ENCODE peak calls at places on chromosome 6, in five cellular contexts. One of them, this sample, is unnamed.

GRCh38 chr6:114169763-114170162 is 173.1 kb downstream of the HS3ST5 start:
- DNase-seq in HCT116: no peak
- DNase-seq in SK-N-SH: no peak
- DNase-seq in OCI-LY7: no peak
- DNase-seq in hepatocyte: no peak
- DNase-seq in this sample: no peak

GRCh38 chr6:168956884-168957730 is 296.5 kb downstream of the THBS2 start:
- DNase-seq in HCT116: peak; percentile 54
- DNase-seq in SK-N-SH: peak; percentile 77
- DNase-seq in OCI-LY7: peak; percentile 49
- DNase-seq in hepatocyte: peak; percentile 85
- DNase-seq in this sample: peak; percentile 58

GRCh38 chr6:28167068-28167467 is 25.4 kb downstream of the ZKSCAN8 start:
- DNase-seq in HCT116: no peak
- DNase-seq in SK-N-SH: no peak
- DNase-seq in OCI-LY7: no peak
- DNase-seq in hepatocyte: no peak
- DNase-seq in this sample: peak; percentile 59

GRCh38 chr6:165568326-165568725 is 94.7 kb downstream of the PDE10A start:
- DNase-seq in HCT116: no peak
- DNase-seq in SK-N-SH: no peak
- DNase-seq in OCI-LY7: no peak
- DNase-seq in hepatocyte: no peak
- DNase-seq in this sample: no peak

GRCh38 chr6:3324262-3324942 is 65.7 kb downstream of the PSMG4 start:
- DNase-seq in HCT116: no peak
- DNase-seq in SK-N-SH: no peak
- DNase-seq in OCI-LY7: no peak
- DNase-seq in hepatocyte: peak; percentile 51
- DNase-seq in this sample: peak; percentile 87

GRCh38 chr6:89936177-89936576 is 41.9 kb downstream of the GJA10 start:
- DNase-seq in HCT116: no peak
- DNase-seq in SK-N-SH: no peak
- DNase-seq in OCI-LY7: no peak
- DNase-seq in hepatocyte: no peak
- DNase-seq in this sample: no peak

GRCh38 chr6:82178084-82178758 is 69.3 kb downstream of the IBTK start:
- DNase-seq in HCT116: no peak
- DNase-seq in SK-N-SH: peak; percentile 19
- DNase-seq in OCI-LY7: no peak
- DNase-seq in hepatocyte: no peak
- DNase-seq in this sample: peak; percentile 41

GRCh38 chr6:5942591-5942990 is 64.1 kb downstream of the NRN1 start:
- DNase-seq in HCT116: no peak
- DNase-seq in SK-N-SH: no peak
- DNase-seq in OCI-LY7: no peak
- DNase-seq in hepatocyte: no peak
- DNase-seq in this sample: no peak

GRCh38 chr6:165060636-165061190 is 248.7 kb downstream of the C6orf118 start:
- DNase-seq in HCT116: no peak
- DNase-seq in SK-N-SH: no peak
- DNase-seq in OCI-LY7: no peak
- DNase-seq in hepatocyte: no peak
- DNase-seq in this sample: peak; percentile 66

GRCh38 chr6:166728884-166729530 is 102.0 kb upstream of the RPS6KA2 start:
- DNase-seq in HCT116: no peak
- DNase-seq in SK-N-SH: no peak
- DNase-seq in OCI-LY7: no peak
- DNase-seq in hepatocyte: no peak
- DNase-seq in this sample: no peak

GRCh38 chr6:41229716-41230115 is 1.6 kb downstream of the TREML4 start:
- DNase-seq in HCT116: no peak
- DNase-seq in SK-N-SH: no peak
- DNase-seq in OCI-LY7: no peak
- DNase-seq in hepatocyte: no peak
- DNase-seq in this sample: no peak
- H3K9me2 ChIP-seq in HCT116: no peaks in the 10 kb centered on the region
- H3K9me2 ChIP-seq in SK-N-SH: no peaks in the 10 kb centered on the region
- H3K9me2 ChIP-seq in OCI-LY7: no peaks in the 10 kb centered on the region
- H3K9me2 ChIP-seq in hepatocyte: no peaks in the 10 kb centered on the region
- H3K9me2 ChIP-seq in this sample: no peaks in the 10 kb centered on the region

DNA sequence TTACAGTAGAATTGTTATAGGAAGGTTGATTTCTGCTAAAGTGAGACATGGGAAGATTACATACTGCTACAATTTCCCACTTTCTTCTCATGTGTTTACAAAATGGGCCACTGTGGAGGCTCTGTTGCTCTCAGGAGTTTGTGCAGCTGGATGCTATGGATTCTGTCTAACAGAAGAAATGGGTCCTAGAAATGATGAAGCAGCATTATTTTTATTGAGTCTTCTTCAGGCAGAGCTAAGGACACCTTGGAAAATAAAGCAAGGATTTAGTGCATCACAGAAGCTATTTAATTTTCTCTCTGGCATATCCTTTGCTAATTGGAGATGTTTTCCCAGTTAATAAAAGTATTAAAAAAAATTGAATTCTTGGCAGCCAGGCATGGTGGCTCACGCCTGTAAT is 29.2 kb downstream of the CCDC170 start:
- DNase-seq in HCT116: no peak
- DNase-seq in SK-N-SH: no peak
- DNase-seq in OCI-LY7: no peak
- DNase-seq in hepatocyte: no peak
- DNase-seq in this sample: no peak
- H3K9me3 ChIP-seq in HCT116: no peaks in the 10 kb centered on the region
- H3K9me3 ChIP-seq in SK-N-SH: no peaks in the 10 kb centered on the region
- H3K9me3 ChIP-seq in OCI-LY7: no peaks in the 10 kb centered on the region
- H3K9me3 ChIP-seq in hepatocyte: no peaks in the 10 kb centered on the region
- H3K9me3 ChIP-seq in this sample: no peaks in the 10 kb centered on the region

DNA sequence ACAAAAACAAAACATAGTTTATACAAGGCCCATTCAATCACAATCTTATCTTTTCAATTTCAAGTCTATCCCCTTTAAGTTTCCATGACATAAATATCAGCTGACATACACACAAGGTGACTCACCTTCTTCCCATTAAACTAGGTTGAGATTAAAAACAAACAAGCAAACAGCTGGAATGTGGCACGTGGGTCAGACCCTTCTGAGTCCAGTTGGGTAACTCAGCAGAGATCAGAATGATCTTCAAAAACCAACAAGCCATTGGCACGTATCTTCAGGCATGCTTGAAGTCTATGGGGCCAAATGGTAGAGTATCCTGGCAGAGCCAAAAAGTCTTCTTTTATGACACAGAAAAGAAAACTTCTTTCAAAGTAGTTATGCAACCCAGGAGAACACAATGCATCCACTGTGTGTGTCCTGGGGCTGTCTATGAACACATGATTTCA is 603.5 kb upstream of the CITED2 start:
- DNase-seq in HCT116: no peak
- DNase-seq in SK-N-SH: no peak
- DNase-seq in OCI-LY7: no peak
- DNase-seq in hepatocyte: peak; percentile 61
- DNase-seq in this sample: peak; percentile 61
- TF ChIP-seq EZH2phosphoT487 in HCT116: no peak
- TF ChIP-seq EZH2phosphoT487 in SK-N-SH: no peak
- TF ChIP-seq EZH2phosphoT487 in OCI-LY7: no peak
- TF ChIP-seq EZH2phosphoT487 in hepatocyte: no peak
- TF ChIP-seq EZH2phosphoT487 in this sample: no peak

GRCh38 chr6:44507014-44507413 is 119.5 kb downstream of the CDC5L start:
- DNase-seq in HCT116: no peak
- DNase-seq in SK-N-SH: no peak
- DNase-seq in OCI-LY7: no peak
- DNase-seq in hepatocyte: no peak
- DNase-seq in this sample: no peak

GRCh38 chr6:44500074-44500473 is 112.6 kb downstream of the CDC5L start:
- DNase-seq in HCT116: no peak
- DNase-seq in SK-N-SH: no peak
- DNase-seq in OCI-LY7: no peak
- DNase-seq in hepatocyte: no peak
- DNase-seq in this sample: no peak

GRCh38 chr6:44504321-44504761 is 116.8 kb downstream of the CDC5L start:
- DNase-seq in HCT116: no peak
- DNase-seq in SK-N-SH: no peak
- DNase-seq in OCI-LY7: no peak
- DNase-seq in hepatocyte: no peak
- DNase-seq in this sample: no peak

GRCh38 chr6:44505751-44506150 is 118.2 kb downstream of the CDC5L start:
- DNase-seq in HCT116: no peak
- DNase-seq in SK-N-SH: no peak
- DNase-seq in OCI-LY7: no peak
- DNase-seq in hepatocyte: no peak
- DNase-seq in this sample: no peak

DNA sequence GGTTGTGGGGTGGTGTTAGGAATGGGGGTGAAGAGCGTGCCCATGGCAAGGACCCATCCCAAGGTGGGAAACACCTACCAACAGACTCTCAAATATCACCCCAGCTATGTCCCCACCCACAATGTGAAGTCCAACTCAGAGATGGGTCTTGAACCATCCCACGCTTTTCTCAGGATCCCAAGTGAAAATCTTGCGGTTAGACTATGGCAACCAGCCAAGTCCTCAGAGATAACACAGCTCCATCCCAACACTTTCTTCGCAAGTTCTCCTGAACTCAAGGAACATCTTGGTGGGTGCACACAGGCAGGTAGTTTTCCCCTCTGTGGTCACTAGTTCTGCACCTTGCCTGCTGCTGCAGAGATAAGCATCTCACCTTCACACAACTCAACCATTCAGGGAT is 116.0 kb downstream of the CDC5L start:
- DNase-seq in HCT116: no peak
- DNase-seq in SK-N-SH: no peak
- DNase-seq in OCI-LY7: no peak
- DNase-seq in hepatocyte: no peak
- DNase-seq in this sample: no peak
- H3K9me2 ChIP-seq in HCT116: no peaks in the 10 kb centered on the region
- H3K9me2 ChIP-seq in SK-N-SH: no peaks in the 10 kb centered on the region
- H3K9me2 ChIP-seq in OCI-LY7: no peaks in the 10 kb centered on the region
- H3K9me2 ChIP-seq in hepatocyte: no peaks in the 10 kb centered on the region
- H3K9me2 ChIP-seq in this sample: peaks cover 4% of the 10 kb centered on the region

GRCh38 chr6:106829451-106829850 is 145.1 kb downstream of the CD24 start:
- DNase-seq in HCT116: no peak
- DNase-seq in SK-N-SH: no peak
- DNase-seq in OCI-LY7: no peak
- DNase-seq in hepatocyte: no peak
- DNase-seq in this sample: no peak

GRCh38 chr6:106832766-106833510 is 141.6 kb downstream of the CD24 start:
- DNase-seq in HCT116: no peak
- DNase-seq in SK-N-SH: no peak
- DNase-seq in OCI-LY7: no peak
- DNase-seq in hepatocyte: no peak
- DNase-seq in this sample: no peak

GRCh38 chr6:106825156-106825555 is 149.4 kb downstream of the CD24 start:
- DNase-seq in HCT116: no peak
- DNase-seq in SK-N-SH: no peak
- DNase-seq in OCI-LY7: no peak
- DNase-seq in hepatocyte: no peak
- DNase-seq in this sample: no peak

GRCh38 chr6:106827081-106827480 is 147.4 kb downstream of the CD24 start:
- DNase-seq in HCT116: no peak
- DNase-seq in SK-N-SH: no peak
- DNase-seq in OCI-LY7: no peak
- DNase-seq in hepatocyte: no peak
- DNase-seq in this sample: no peak

DNA sequence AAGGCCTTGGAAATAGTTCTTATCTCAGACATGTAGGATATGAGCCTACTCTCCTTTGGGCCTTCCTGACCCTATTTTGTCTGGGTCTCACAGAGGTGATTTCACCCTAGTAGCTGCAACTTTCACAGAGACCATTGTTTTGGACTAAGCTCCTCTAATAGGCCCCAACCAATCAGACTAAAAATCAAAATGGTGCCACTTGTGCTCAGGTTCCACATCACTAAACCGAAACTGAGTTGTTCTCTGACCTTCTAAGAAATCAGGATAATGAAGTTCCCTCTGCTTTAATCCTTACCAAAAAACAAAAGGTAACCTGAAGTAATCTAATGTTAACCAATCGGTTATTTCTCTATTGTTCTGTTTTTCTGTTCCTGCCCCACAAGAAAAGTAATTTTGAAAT is 143.6 kb downstream of the CD24 start:
- DNase-seq in HCT116: no peak
- DNase-seq in SK-N-SH: no peak
- DNase-seq in OCI-LY7: no peak
- DNase-seq in hepatocyte: no peak
- DNase-seq in this sample: no peak
- H3K9me3 ChIP-seq in HCT116: no peaks in the 10 kb centered on the region
- H3K9me3 ChIP-seq in SK-N-SH: no peaks in the 10 kb centered on the region
- H3K9me3 ChIP-seq in OCI-LY7: no peaks in the 10 kb centered on the region
- H3K9me3 ChIP-seq in hepatocyte: no peaks in the 10 kb centered on the region
- H3K9me3 ChIP-seq in this sample: no peaks in the 10 kb centered on the region

DNA sequence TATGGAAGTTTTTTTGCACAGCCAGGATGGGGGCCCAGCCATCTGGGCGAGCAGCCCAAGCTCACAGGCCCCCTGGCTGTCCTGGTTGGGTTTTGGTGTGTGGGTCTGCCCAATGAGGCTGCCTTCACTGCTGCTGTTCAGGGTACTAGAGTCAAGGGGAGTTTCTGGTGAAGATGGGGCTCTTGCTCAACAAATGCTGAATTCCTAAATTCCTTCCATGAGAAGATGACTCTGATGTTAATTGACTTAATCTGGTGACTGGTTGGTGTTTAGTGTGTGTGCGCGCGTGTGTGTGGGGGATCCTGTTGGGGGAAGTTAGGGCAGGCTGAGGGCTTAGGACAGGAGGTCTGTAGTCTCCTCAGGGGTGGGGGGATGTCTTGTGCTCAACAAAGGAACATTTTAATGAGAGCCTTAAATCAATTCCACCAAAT is 1.9 kb downstream of the PTK7 start:
- DNase-seq in HCT116: no peak
- DNase-seq in SK-N-SH: peak; percentile 59
- DNase-seq in OCI-LY7: no peak
- DNase-seq in hepatocyte: no peak
- DNase-seq in this sample: no peak
- TF ChIP-seq EZH2phosphoT487 in HCT116: no peak
- TF ChIP-seq EZH2phosphoT487 in SK-N-SH: no peak
- TF ChIP-seq EZH2phosphoT487 in OCI-LY7: no peak
- TF ChIP-seq EZH2phosphoT487 in hepatocyte: no peak
- TF ChIP-seq EZH2phosphoT487 in this sample: no peak

GRCh38 chr6:132765560-132765959 is 7.9 kb upstream of the VNN2 start:
- DNase-seq in HCT116: no peak
- DNase-seq in SK-N-SH: no peak
- DNase-seq in OCI-LY7: no peak
- DNase-seq in hepatocyte: no peak
- DNase-seq in this sample: no peak
- H3K9me2 ChIP-seq in HCT116: no peaks in the 10 kb centered on the region
- H3K9me2 ChIP-seq in SK-N-SH: no peaks in the 10 kb centered on the region
- H3K9me2 ChIP-seq in OCI-LY7: no peaks in the 10 kb centered on the region
- H3K9me2 ChIP-seq in hepatocyte: no peaks in the 10 kb centered on the region
- H3K9me2 ChIP-seq in this sample: no peaks in the 10 kb centered on the region

GRCh38 chr6:9632026-9632425 is 782.8 kb downstream of the TFAP2A start:
- DNase-seq in HCT116: no peak
- DNase-seq in SK-N-SH: no peak
- DNase-seq in OCI-LY7: no peak
- DNase-seq in hepatocyte: no peak
- DNase-seq in this sample: no peak

GRCh38 chr6:9638861-9639260 is 776.0 kb downstream of the TFAP2A start:
- DNase-seq in HCT116: no peak
- DNase-seq in SK-N-SH: no peak
- DNase-seq in OCI-LY7: no peak
- DNase-seq in hepatocyte: no peak
- DNase-seq in this sample: no peak

GRCh38 chr6:9628819-9629218 is 786.1 kb downstream of the TFAP2A start:
- DNase-seq in HCT116: no peak
- DNase-seq in SK-N-SH: no peak
- DNase-seq in OCI-LY7: no peak
- DNase-seq in hepatocyte: no peak
- DNase-seq in this sample: no peak

GRCh38 chr6:9634776-9635175 is 780.1 kb downstream of the TFAP2A start:
- DNase-seq in HCT116: no peak
- DNase-seq in SK-N-SH: no peak
- DNase-seq in OCI-LY7: no peak
- DNase-seq in hepatocyte: no peak
- DNase-seq in this sample: no peak
- H3K9me3 ChIP-seq in HCT116: no peaks in the 10 kb centered on the region
- H3K9me3 ChIP-seq in SK-N-SH: no peaks in the 10 kb centered on the region
- H3K9me3 ChIP-seq in OCI-LY7: peaks cover 3% of the 10 kb centered on the region
- H3K9me3 ChIP-seq in hepatocyte: no peaks in the 10 kb centered on the region
- H3K9me3 ChIP-seq in this sample: no peaks in the 10 kb centered on the region

This sample was measured in PC-3.